ENCODE peak calls at places on chromosomes 5 and 9, in six cellular contexts. M is gastrocnemius medialis, X is HepG2, U is heart left ventricle, E is cardiac muscle cell, G is endothelial cell of umbilical vein. N is an unnamed sample.

GRCh38 chr5:73633060-73633459 is 7.1 kb downstream of the ARHGEF28 start:
- DNase-seq in E (no peak), U (no peak), X (no peak), M (no peak), G (no peak), N (no peak)

GRCh38 chr9:78685471-78685870 is 388.5 kb downstream of the PSAT1 start:
- DNase-seq in E (no peak), U (no peak), M (no peak), X (no peak), G (no peak), N (no peak)

GRCh38 chr5:93584531-93585053 is 1.6 kb downstream of the NR2F1 start:
- DNase-seq in E (no peak), X (no peak), G (no peak), U (no peak), M (no peak), N (peak)

GRCh38 chr5:113071401-113071800 is 94.8 kb downstream of the DCP2 start:
- DNase-seq in E (no peak), M (no peak), G (no peak), X (no peak), U (no peak), N (no peak)

GRCh38 chr9:125750656-125751035 is 3.5 kb downstream of the PBX3 start:
- DNase-seq in G (no peak), U (no peak), M (no peak), X (no peak), E (peak), N (no peak)

GRCh38 chr9:34601883-34602570 is 9.9 kb downstream of the RPP25L start:
- DNase-seq in G (no peak), X (no peak), M (no peak), U (no peak), E (no peak), N (no peak)

GRCh38 chr9:95980262-95981125 is 105.0 kb downstream of the ERCC6L2 start:
- DNase-seq in G (no peak), X (no peak), E (peak), U (no peak), M (no peak), N (no peak)

GRCh38 chr5:15933481-15934207 is 245.9 kb downstream of the MARCHF11 start:
- DNase-seq in U (no peak), E (peak), X (no peak), M (no peak), G (peak), N (no peak)

GRCh38 chr5:14433202-14433601 is 148.4 kb upstream of the OTULINL start:
- DNase-seq in M (no peak), G (no peak), U (no peak), X (no peak), E (no peak), N (no peak)

GRCh38 chr9:105047652-105048031 is 119.7 kb upstream of the ABCA1 start:
- DNase-seq in M (no peak), G (no peak), X (peak), U (no peak), E (no peak), N (no peak)

GRCh38 chr9:75941066-75941465 is 50.6 kb downstream of the PCSK5 start:
- DNase-seq in X (no peak), U (no peak), G (no peak), M (no peak), E (no peak), N (no peak)

GRCh38 chr9:85522459-85523092 is 219.2 kb downstream of the AGTPBP1 start:
- DNase-seq in E (peak), M (peak), U (peak), G (peak), X (no peak), N (peak)

GRCh38 chr9:114057161-114057560 is 20.9 kb downstream of the AMBP start:
- DNase-seq in G (no peak), X (no peak), E (no peak), U (no peak), M (no peak), N (no peak)

GRCh38 chr9:94805585-94805984 is 79.1 kb downstream of the AOPEP start:
- DNase-seq in M (no peak), X (no peak), E (peak), U (no peak), G (peak), N (no peak)

GRCh38 chr5:54861212-54861894 is 124.0 kb downstream of the ESM1 start:
- DNase-seq in M (no peak), G (no peak), E (peak), U (no peak), X (no peak), N (no peak)

GRCh38 chr5:153796527-153796926 is 242.2 kb downstream of the FAM114A2 start:
- DNase-seq in M (no peak), U (no peak), G (no peak), X (no peak), E (no peak), N (no peak)

GRCh38 chr9:111440226-111440625 is 44.0 kb downstream of the ECPAS start:
- DNase-seq in X (no peak), G (no peak), U (no peak), M (no peak), E (no peak), N (no peak)

GRCh38 chr5:115100556-115100955 is 69.2 kb downstream of the TRIM36 start:
- DNase-seq in G (no peak), E (no peak), U (no peak), M (no peak), X (no peak), N (no peak)

GRCh38 chr9:84216151-84216550 is 124.4 kb downstream of the SLC28A3 start:
- DNase-seq in X (no peak), U (no peak), M (no peak), E (no peak), G (no peak), N (no peak)

GRCh38 chr5:143618146-143618545 is 193.8 kb upstream of the HMHB1 start:
- DNase-seq in E (no peak), X (no peak), M (no peak), U (no peak), G (no peak), N (no peak)

GRCh38 chr9:33351547-33351946 is 50.8 kb downstream of the AQP7 start:
- DNase-seq in M (no peak), U (no peak), G (no peak), E (no peak), X (no peak), N (no peak)

GRCh38 chr5:98360548-98360947 is 412.9 kb upstream of the RGMB start:
- DNase-seq in M (no peak), G (no peak), E (no peak), X (no peak), U (no peak), N (no peak)

GRCh38 chr5:130836729-130837660 is 328.1 kb downstream of the HINT1 start:
- DNase-seq in U (no peak), X (no peak), E (peak), M (no peak), G (peak), N (no peak)

GRCh38 chr9:88310310-88310980 is 77.8 kb upstream of the SPIN1 start:
- DNase-seq in U (no peak), E (peak), X (peak), G (no peak), M (no peak), N (no peak)

GRCh38 chr5:133456933-133457402 is 155.4 kb downstream of the FSTL4 start:
- DNase-seq in G (no peak), U (no peak), E (peak), X (peak), M (no peak), N (no peak)

GRCh38 chr9:113776194-113776593 is 99.9 kb upstream of the ZNF618 start:
- DNase-seq in M (no peak), U (no peak), E (no peak), X (no peak), G (no peak), N (no peak)

GRCh38 chr5:142758062-142758802 is 11.9 kb upstream of the ARHGAP26 start:
- DNase-seq in X (no peak), U (no peak), G (no peak), E (no peak), M (no peak), N (no peak)

GRCh38 chr9:114156311-114156657 is 947 bp downstream of the COL27A1 start:
- DNase-seq in X (no peak), U (no peak), M (peak), E (no peak), G (no peak), N (no peak)

GRCh38 chr9:5945112-5945511 is 54.4 kb downstream of the MLANA start:
- DNase-seq in G (no peak), M (no peak), X (no peak), E (no peak), U (no peak), N (no peak)

GRCh38 chr9:95147452-95147851 is 170.1 kb downstream of the FANCC start:
- DNase-seq in M (no peak), G (no peak), X (no peak), E (no peak), U (no peak), N (no peak)

GRCh38 chr9:124270504-124271335 is 13.0 kb downstream of the NEK6 start:
- DNase-seq in M (peak), E (peak), U (no peak), X (no peak), G (peak), N (no peak)

GRCh38 chr5:54969242-54969641 is 16.2 kb downstream of the ESM1 start:
- DNase-seq in G (no peak), U (no peak), X (no peak), M (no peak), E (no peak), N (no peak)

GRCh38 chr9:738209-738915 is 103.1 kb upstream of the DMRT1 start:
- DNase-seq in X (no peak), U (peak), G (no peak), E (peak), M (peak), N (no peak)

GRCh38 chr9:108823829-108824228 is 32.0 kb downstream of the ACTL7B start:
- DNase-seq in E (no peak), X (no peak), G (no peak), U (no peak), M (no peak), N (no peak)

GRCh38 chr5:173618927-173619519 is 2.6 kb upstream of the BOD1 start:
- DNase-seq in U (no peak), X (peak), G (peak), E (peak), M (peak), N (peak)

DNA sequence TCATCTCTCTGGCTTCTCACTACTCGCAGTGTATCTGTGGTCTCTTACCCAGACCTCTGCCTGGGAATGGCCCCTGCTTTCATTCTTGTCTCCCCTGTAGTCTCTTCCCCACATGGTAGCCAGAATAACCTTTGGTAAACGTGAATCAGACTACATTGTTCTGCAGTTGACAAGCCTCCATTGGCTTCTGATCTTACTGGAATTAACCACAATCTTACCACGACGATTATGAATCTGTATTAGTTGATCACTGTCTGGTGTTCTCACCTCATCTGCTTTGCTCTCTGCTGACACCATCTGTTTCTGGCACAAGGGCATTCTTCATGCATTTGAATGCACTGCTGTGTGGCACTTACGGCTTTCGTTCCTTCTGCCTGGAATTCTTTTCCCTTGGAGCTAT is 781.2 kb downstream of the MTRR start:
- DNase-seq in U (no peak), M (no peak), E (no peak), G (no peak), X (no peak), N (no peak)
- TF ChIP-seq CTCF in U (no peak), M (no peak), E (no peak), G (no peak), X (no peak), N (no peak)

GRCh38 chr5:893711-894110 is 1.0 kb downstream of the TRIP13 start:
- DNase-seq in E (no peak), M (no peak), G (no peak), U (no peak), X (no peak), N (no peak)
- TF ChIP-seq CTCF in E (no peak), M (no peak), G (no peak), U (no peak), X (no peak), N (no peak)

GRCh38 chr5:148687871-148688270 is 33.5 kb upstream of the HTR4 start:
- DNase-seq in U (no peak), E (no peak), X (no peak), M (no peak), G (no peak), N (no peak)

GRCh38 chr5:148684528-148684927 is 30.2 kb upstream of the HTR4 start:
- DNase-seq in G (no peak), X (no peak), U (no peak), E (peak), M (no peak), N (no peak)

GRCh38 chr5:148688787-148689186 is 34.5 kb upstream of the HTR4 start:
- DNase-seq in U (no peak), E (no peak), G (no peak), M (no peak), X (no peak), N (no peak)

GRCh38 chr5:148685520-148686134 is 31.3 kb upstream of the HTR4 start:
- DNase-seq in M (no peak), U (no peak), G (no peak), X (no peak), E (peak), N (no peak)

GRCh38 chr5:148687427-148687826 is 33.1 kb upstream of the HTR4 start:
- DNase-seq in X (peak), U (no peak), M (no peak), G (peak), E (peak), N (peak)
- TF ChIP-seq CTCF in X (peak), U (no peak), M (no peak), G (peak), E (peak), N (peak)

DNA sequence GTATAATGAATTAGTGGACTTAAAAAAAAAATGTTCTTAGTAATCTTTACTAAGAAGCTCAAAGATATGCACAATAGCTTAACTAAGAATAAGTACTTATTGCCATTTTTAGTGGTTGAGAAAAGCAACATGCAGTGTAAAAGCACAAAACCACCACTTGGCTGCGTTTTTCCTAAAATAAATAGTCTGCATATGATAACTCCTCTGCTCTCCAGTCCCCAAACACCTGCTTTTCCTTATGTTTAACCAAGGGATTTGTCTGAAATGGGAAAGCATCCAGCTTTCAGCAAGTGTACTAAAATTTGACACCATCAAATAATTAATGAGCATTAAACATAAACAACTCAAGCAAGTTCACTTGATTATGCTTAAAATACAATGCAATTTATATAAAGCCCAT is 41.4 kb downstream of the PSIP1 start:
- DNase-seq in M (no peak), U (no peak), X (no peak), E (no peak), G (no peak), N (no peak)
- TF ChIP-seq CTCF in M (no peak), U (no peak), X (no peak), E (no peak), G (no peak), N (no peak)

GRCh38 chr5:97044057-97044456 is 98.4 kb downstream of the LIX1 start:
- DNase-seq in M (no peak), U (no peak), E (peak), G (peak), X (peak), N (peak)
- TF ChIP-seq CTCF in M (no peak), U (peak), E (peak), G (peak), X (peak), N (peak)

DNA sequence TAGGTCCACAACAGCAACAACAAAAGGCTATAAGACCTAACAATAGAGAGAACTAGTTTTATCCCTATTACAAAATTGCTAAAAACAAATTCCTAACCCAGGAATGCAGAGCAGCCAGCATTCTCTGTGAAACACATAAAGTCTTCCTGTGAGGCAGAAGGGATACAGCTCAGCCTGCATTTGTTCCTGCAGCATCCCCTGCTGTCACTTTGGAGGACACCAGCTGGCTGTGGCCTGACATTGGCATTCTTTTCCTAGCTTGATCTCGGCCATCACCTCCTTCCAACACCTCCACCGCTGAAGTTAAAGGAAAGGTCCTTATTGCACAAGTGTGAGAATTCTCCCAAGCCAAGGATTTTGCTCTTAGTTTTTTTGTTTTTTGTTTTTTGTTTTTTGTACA is 186.1 kb downstream of the SNCAIP start:
- DNase-seq in U (no peak), X (no peak), M (no peak), G (no peak), E (peak), N (peak)
- TF ChIP-seq CTCF in U (no peak), X (peak), M (no peak), G (no peak), E (peak), N (peak)

GRCh38 chr9:36797471-36798220 is 225.0 kb downstream of the MELK start:
- DNase-seq in M (no peak), G (no peak), U (no peak), X (no peak), E (no peak), N (no peak)

GRCh38 chr9:36789886-36790285 is 217.2 kb downstream of the MELK start:
- DNase-seq in U (no peak), X (no peak), E (no peak), M (no peak), G (no peak), N (no peak)

GRCh38 chr9:36791204-36791948 is 218.7 kb downstream of the MELK start:
- DNase-seq in G (no peak), E (no peak), X (no peak), M (no peak), U (no peak), N (no peak)

GRCh38 chr9:36796671-36797419 is 224.2 kb downstream of the MELK start:
- DNase-seq in X (no peak), E (no peak), U (no peak), G (no peak), M (no peak), N (no peak)

DNA sequence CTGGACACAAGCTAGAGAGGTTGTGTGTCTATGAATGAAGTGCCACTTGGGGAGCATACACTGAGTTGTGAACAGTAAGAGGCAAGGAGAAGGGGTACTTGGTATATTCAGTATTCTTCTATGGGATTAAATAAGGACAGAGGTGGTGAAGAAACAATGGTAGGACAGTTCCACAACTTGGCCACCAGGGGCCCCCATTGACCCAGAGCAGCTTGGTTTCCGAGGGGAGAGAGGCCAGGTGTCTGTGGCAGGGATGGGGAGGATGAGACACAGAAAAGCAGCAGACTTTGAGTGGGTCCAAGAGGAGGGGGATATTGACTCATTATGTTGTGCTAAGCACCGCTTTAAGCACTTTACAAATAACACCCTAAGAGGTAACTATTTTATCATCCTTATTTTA is 220.6 kb downstream of the MELK start:
- DNase-seq in M (no peak), G (no peak), X (no peak), U (no peak), E (no peak), N (peak)
- TF ChIP-seq CTCF in M (no peak), G (no peak), X (peak), U (peak), E (peak), N (peak)